ENCODE peak calls at places on chromosomes 1 and 21, in nine cellular contexts. U is Karpas-422; X is ovary; Z is effector memory CD4-positive, alpha-beta T cell; W is CD8-positive, alpha-beta memory T cell; G is CD8-positive, alpha-beta T cell; A is A673; B is aorta; Y is PC-9. E is an unnamed sample.

GRCh38 chr1:116737020-116737854 is 17.0 kb upstream of the CD2 start:
- DNase-seq in U (peak; percentile 80), Y (peak; percentile 45), B (peak; percentile 65), X (peak; percentile 22), Z (peak; percentile 65), A (peak; percentile 62), G (peak; percentile 86), W (peak; percentile 53), E (no peak)

GRCh38 chr1:58815069-58815679 is 31.3 kb upstream of the JUN start:
- DNase-seq in B (peak; percentile 92), G (peak; percentile 69), Y (peak; percentile 97), U (peak; percentile 83), Z (peak; percentile 58), X (peak; percentile 74), W (peak; percentile 34), A (no peak), E (no peak)

GRCh38 chr1:55937840-55938375 is 641.5 kb downstream of the PLPP3 start:
- DNase-seq in U (no peak), G (no peak), B (no peak), W (no peak), Y (no peak), Z (no peak), A (no peak), X (no peak), E (no peak)

GRCh38 chr1:65083263-65083896 is 64.6 kb upstream of the AK4 start:
- DNase-seq in A (no peak), X (no peak), W (no peak), B (no peak), U (no peak), G (no peak), Z (no peak), Y (no peak), E (no peak)

GRCh38 chr1:8560611-8561544 is 243.0 kb downstream of the SLC45A1 start:
- DNase-seq in U (peak; percentile 70), B (no peak), A (peak; percentile 76), W (peak; percentile 13), Z (peak; percentile 12), Y (peak; percentile 5), X (peak; percentile 36), G (no peak), E (no peak)

GRCh38 chr1:176541663-176542062 is 78.7 kb downstream of the PAPPA2 start:
- DNase-seq in U (no peak), X (no peak), A (no peak), Y (no peak), W (no peak), B (no peak), Z (no peak), G (no peak), E (peak; percentile 16)

GRCh38 chr1:157112186-157112867 is 12.7 kb upstream of the ETV3L start:
- DNase-seq in W (no peak), Y (no peak), U (no peak), Z (no peak), A (no peak), X (no peak), G (no peak), B (no peak), E (no peak)

GRCh38 chr1:54353959-54354358 is 52.2 kb downstream of the SSBP3 start:
- DNase-seq in U (no peak), X (no peak), B (no peak), W (no peak), Y (no peak), G (no peak), Z (no peak), A (no peak), E (no peak)

GRCh38 chr21:19607983-19608668 is 1204.5 kb upstream of the TMPRSS15 start:
- DNase-seq in A (no peak), U (no peak), W (no peak), X (no peak), G (no peak), Y (no peak), B (no peak), Z (no peak), E (no peak)

GRCh38 chr1:234584926-234585325 is 25.1 kb downstream of the IRF2BP2 start:
- DNase-seq in W (no peak), U (no peak), X (peak; percentile 69), Z (no peak), A (peak; percentile 76), Y (no peak), G (no peak), B (no peak), E (no peak)

GRCh38 chr1:121516279-121516967 is 331.6 kb downstream of the SRGAP2C start:
- DNase-seq in G (peak; percentile 52), W (peak; percentile 1), X (no peak), Z (peak; percentile 18), U (peak; percentile 86), Y (no peak), B (peak; percentile 71), A (no peak), E (no peak)

GRCh38 chr21:31220567-31220966 is 123.5 kb downstream of the TIAM1 start:
- DNase-seq in W (no peak), A (no peak), X (no peak), Z (no peak), U (no peak), G (no peak), Y (no peak), B (no peak), E (peak; percentile 16)

GRCh38 chr1:32393136-32393535 is 1.1 kb downstream of the BSDC1 start:
- DNase-seq in G (no peak), Y (no peak), Z (no peak), U (no peak), A (no peak), W (no peak), X (no peak), B (no peak), E (no peak)

GRCh38 chr1:32396482-32396881 is 2.2 kb upstream of the BSDC1 start:
- DNase-seq in W (no peak), B (no peak), G (no peak), U (no peak), X (no peak), Z (no peak), Y (no peak), A (no peak), E (no peak)

GRCh38 chr1:32394141-32394889 is at the start of gene BSDC1:
- DNase-seq in X (peak; percentile 99), Z (peak; percentile 96), G (peak; percentile 98), A (peak; percentile 98), Y (peak; percentile 97), W (peak; percentile 97), U (peak; percentile 99), B (peak; percentile 99), E (peak; percentile 87)

GRCh38 chr1:32393832-32394140 is 455 bp downstream of the BSDC1 start:
- DNase-seq in X (peak; percentile 67), U (peak; percentile 61), G (no peak), Y (peak; percentile 45), B (no peak), W (no peak), A (no peak), Z (no peak), E (no peak)

DNA sequence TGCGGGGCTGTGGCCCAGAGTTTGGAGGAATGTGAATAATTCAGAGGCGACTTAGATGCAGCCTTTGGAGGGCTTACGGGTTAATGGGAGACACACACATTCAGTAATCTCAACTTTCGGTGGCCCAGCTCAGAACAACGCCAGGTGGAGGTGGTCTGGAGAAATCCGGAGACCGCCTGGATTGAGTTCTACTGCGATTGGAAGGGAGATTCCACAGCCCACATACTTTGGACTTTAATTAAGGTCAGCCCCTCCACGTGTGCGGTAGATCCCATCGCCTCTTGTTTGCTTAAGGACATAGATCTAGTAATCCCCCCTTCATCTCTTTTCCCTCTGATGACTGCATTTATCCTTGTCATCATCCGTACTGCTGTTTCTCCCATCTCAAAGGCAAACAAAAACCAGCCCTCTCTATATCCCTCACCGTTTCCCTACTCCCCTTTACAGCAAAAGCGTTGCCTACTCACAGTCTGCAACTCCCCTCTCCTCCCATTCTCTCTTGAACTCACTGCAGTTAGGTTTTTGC is 712 bp upstream of the BSDC1 start:
- DNase-seq in X (no peak), G (no peak), Y (no peak), A (peak; percentile 26), B (no peak), Z (no peak), U (no peak), W (no peak), E (no peak)
- H3K27ac ChIP-seq in X (peak overlapping the region; percentile 61), G (peak overlapping the region; percentile 86), Y (peak overlapping the region; percentile 59), A (peak overlapping the region; percentile 85), B (peak overlapping the region; percentile 80), Z (peak overlapping the region; percentile 94), U (peak overlapping the region; percentile 16), W (peak overlapping the region; percentile 99), E (peak overlapping the region; percentile 77)

GRCh38 chr1:15323989-15324866 is 77.2 kb downstream of the FHAD1 start:
- DNase-seq in Z (no peak), Y (no peak), X (no peak), W (no peak), U (no peak), B (no peak), G (no peak), A (no peak), E (no peak)
- H3K27ac ChIP-seq in Z (no peak overlapping the region), Y (no peak overlapping the region), X (no peak overlapping the region), W (no peak overlapping the region), U (no peak overlapping the region), B (no peak overlapping the region), G (no peak overlapping the region), A (no peak overlapping the region), E (no peak overlapping the region)

GRCh38 chr1:159005161-159005560 is 4.5 kb upstream of the IFI16 start:
- DNase-seq in G (no peak), U (no peak), X (no peak), Z (no peak), Y (no peak), B (no peak), W (no peak), A (no peak), E (no peak)
- H3K27ac ChIP-seq in G (no peak overlapping the region), U (no peak overlapping the region), X (no peak overlapping the region), Z (no peak overlapping the region), Y (no peak overlapping the region), B (no peak overlapping the region), W (no peak overlapping the region), A (no peak overlapping the region), E (no peak overlapping the region)

DNA sequence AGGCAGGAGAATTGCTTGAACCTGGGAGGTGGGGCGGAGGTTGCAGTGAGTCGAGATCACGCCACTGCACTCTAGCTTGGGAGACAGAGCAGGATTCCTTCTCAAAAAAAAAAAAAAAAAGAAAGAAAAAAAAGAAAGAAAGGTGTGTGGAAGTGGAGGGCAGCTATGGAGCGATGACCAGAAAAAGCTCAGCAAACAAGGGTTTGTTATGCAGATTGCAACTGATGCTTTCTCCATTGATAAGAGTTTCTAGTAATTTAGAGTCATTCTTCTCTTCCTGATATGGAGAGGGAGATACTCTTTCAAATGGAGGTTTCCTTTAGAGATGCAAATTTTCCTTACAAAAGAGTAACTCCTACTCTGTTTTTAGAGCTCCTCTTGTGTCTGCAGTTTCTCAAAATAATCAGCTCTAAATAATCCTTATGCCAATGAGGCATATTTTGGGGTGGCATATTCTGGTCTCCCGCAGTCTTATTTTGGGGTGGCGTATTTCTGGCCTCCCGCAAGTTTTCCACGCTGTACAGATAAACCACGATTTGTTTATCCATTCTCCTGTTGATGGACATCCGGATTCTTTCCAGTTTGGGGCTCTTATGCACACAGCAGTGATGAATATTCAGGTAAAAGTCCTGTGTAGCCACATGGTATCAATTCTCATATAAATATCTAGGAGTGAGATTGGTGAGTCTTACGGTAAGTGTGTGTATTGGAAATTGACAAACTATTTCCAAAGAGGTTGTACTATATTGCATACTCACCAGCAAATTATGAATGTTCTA is 30.7 kb upstream of the RCC2 start:
- DNase-seq in U (no peak), Z (no peak), A (no peak), Y (no peak), B (no peak), W (no peak), G (no peak), X (no peak), E (no peak)
- H3K27ac ChIP-seq in U (no peak overlapping the region), Z (no peak overlapping the region), A (no peak overlapping the region), Y (no peak overlapping the region), B (no peak overlapping the region), W (no peak overlapping the region), G (no peak overlapping the region), X (no peak overlapping the region), E (no peak overlapping the region)